ENCODE peak calls at places on chromosomes 1 and 21, in four cellular contexts. E is lung, N is neural progenitor cell, M is PC-3. I is an unnamed sample.

GRCh38 chr1:197065549-197065948 is 1.5 kb downstream of the F13B start:
- DNase-seq in M (no peak), E (no peak), N (no peak), I (no peak)

GRCh38 chr1:179121159-179121938 is 39.5 kb downstream of the TOR3A start:
- DNase-seq in E (no peak), N (peak; percentile 44), M (peak; percentile 68), I (peak; percentile 26)

GRCh38 chr1:180154003-180154324 is 705 bp upstream of the QSOX1 start:
- DNase-seq in M (no peak), E (no peak), N (peak; percentile 7), I (no peak)

GRCh38 chr21:42607525-42608102 is 45.8 kb upstream of the PDE9A start:
- DNase-seq in E (no peak), N (no peak), M (no peak), I (no peak)

GRCh38 chr1:64948905-64949833 is 17.2 kb downstream of the JAK1 start:
- DNase-seq in M (peak; percentile 59), N (no peak), E (no peak), I (peak; percentile 74)

GRCh38 chr1:117059334-117059677 is 820 bp upstream of the TTF2 start:
- DNase-seq in N (no peak), M (peak; percentile 56), E (peak; percentile 52), I (no peak)

GRCh38 chr21:40788635-40789034 is 58.3 kb downstream of the DSCAM start:
- DNase-seq in N (no peak), M (no peak), E (no peak), I (no peak)

GRCh38 chr1:85864727-85865126 is 156.5 kb upstream of the ZNHIT6 start:
- DNase-seq in N (no peak), M (no peak), E (no peak), I (no peak)

GRCh38 chr21:29091032-29091431 is 17.6 kb upstream of the CCT8 start:
- DNase-seq in N (no peak), E (no peak), M (peak; percentile 84), I (peak; percentile 87)

GRCh38 chr1:204188959-204189639 is 7.2 kb downstream of the KISS1 start:
- DNase-seq in E (no peak), N (no peak), M (no peak), I (no peak)

GRCh38 chr1:25038699-25039098 is 108.6 kb upstream of the RUNX3 start:
- DNase-seq in N (no peak), M (no peak), E (no peak), I (no peak)

GRCh38 chr1:221648201-221648600 is 93.7 kb downstream of the DUSP10 start:
- DNase-seq in N (no peak), E (no peak), M (no peak), I (peak; percentile 61)

GRCh38 chr1:226121587-226122400 is 59.3 kb downstream of the H3-3A start:
- DNase-seq in E (peak; percentile 55), M (peak; percentile 86), N (peak; percentile 94), I (no peak)

GRCh38 chr1:31748265-31748859 is 15.8 kb downstream of the ADGRB2 start:
- DNase-seq in E (no peak), M (no peak), N (no peak), I (peak; percentile 21)

GRCh38 chr1:167152192-167152876 is 58.5 kb downstream of the STYXL2 start:
- DNase-seq in M (no peak), N (no peak), E (no peak), I (peak; percentile 67)

GRCh38 chr1:154784924-154785531 is 85.1 kb downstream of the KCNN3 start:
- DNase-seq in N (no peak), E (no peak), M (no peak), I (no peak)

GRCh38 chr1:244201750-244202149 is 150.7 kb downstream of the ZBTB18 start:
- DNase-seq in M (no peak), N (no peak), E (no peak), I (no peak)

GRCh38 chr1:39508857-39509305 is 17.4 kb downstream of the BMP8A start:
- DNase-seq in N (no peak), E (no peak), M (no peak), I (no peak)

GRCh38 chr1:17440074-17440826 is 773 bp upstream of the RCC2 start:
- DNase-seq in M (no peak), N (peak; percentile 58), E (no peak), I (no peak)

GRCh38 chr1:177927021-177927596 is 42.7 kb downstream of the SEC16B start:
- DNase-seq in N (no peak), E (no peak), M (peak; percentile 79), I (peak; percentile 85)

DNA sequence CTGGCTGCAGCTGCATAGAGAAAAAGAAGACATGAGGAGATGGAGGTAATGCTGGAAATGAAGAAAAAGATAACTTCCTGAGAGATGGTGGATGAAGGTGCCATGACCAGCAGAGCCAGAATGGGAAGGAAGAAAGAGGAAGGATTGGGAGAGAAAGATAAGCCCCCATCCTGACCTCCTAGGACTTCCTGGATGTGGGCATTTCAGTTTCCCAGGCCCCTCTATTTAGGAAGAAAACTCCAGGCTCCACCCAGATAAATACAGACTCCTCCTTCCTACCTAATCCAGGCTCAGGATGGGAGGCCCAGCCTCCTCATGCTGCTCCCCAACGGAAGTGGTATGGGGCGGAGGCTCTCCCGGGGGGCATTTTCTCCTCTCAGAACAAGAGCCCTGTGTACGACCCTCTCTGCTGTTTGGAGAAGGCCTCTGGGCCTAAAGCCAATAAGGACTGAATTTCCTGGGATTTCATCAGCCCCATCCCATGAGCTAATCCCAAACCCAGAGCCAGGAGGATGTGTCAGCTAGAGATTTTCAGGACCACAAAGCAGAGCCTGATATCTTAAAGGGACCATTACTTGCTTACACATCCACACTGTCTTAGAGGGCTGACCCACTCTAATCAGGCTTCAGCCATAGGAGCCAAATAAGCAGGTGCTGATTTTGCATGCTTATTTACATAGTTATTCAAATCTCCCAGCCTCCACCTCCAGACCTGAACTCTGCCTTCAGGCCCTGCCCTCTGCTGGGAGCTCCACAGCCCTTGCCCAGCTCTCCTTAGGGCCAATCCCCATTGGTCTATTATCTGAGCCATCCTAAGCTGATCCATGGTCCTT is 5.1 kb upstream of the ARHGEF2 start:
- DNase-seq in M (peak; percentile 70), E (peak; percentile 66), N (peak; percentile 45), I (peak; percentile 80)
- H3K4me3 ChIP-seq in M (no peak overlapping the region), E (no peak overlapping the region), N (no peak overlapping the region), I (peak overlapping the region; percentile 28)

GRCh38 chr1:224450164-224450955 is 15.8 kb upstream of the WDR26 start:
- DNase-seq in N (no peak), E (no peak), M (no peak), I (no peak)
- H3K27me3 ChIP-seq in N (no peaks in the 10 kb centered on the region), E (no peaks in the 10 kb centered on the region), M (no peaks in the 10 kb centered on the region), I (no peaks in the 10 kb centered on the region)

DNA sequence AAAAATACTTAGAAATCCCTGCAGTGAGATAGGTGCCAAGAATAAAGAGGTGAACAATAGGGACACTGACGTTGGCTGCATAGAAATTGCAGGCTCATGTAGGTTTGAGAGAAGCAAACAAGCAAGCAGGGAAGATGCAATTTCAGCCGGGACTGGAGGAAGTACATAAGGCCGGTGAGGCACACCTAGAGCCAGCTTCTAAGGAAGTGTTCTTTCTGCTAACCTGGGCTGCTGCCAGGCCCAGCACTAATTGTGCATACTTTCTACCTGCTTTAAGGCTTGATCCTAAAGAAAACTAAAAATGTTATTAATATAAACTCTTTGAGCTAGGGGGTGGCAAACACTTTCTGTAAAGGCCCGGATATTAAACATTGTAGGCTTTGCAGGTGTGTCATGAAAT is 71.0 kb downstream of the LMO4 start:
- DNase-seq in E (no peak), N (peak; percentile 24), M (peak; percentile 32), I (no peak)
- H3K4me3 ChIP-seq in E (no peak overlapping the region), N (no peak overlapping the region), M (no peak overlapping the region), I (no peak overlapping the region)

DNA sequence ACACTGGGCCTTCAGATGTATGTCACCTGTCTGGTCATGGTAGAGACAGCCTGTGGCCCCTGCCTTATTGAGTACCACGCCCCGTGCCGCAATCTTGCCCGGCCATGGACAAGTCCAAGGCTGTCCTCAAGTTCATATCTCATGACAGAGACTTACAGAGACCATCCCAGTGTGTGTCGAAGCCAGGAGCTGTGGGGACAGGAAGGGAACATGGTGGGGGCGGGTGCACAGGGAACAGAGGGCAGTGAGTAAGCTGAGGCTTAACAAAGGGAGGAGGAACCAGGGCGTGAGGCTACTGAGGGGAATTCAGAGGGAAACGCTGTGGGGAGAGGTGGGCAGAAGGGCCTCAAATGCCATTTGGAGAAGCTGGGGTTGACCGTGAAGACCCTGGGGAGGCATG is 75.8 kb downstream of the ALPL start:
- DNase-seq in E (no peak), N (no peak), M (no peak), I (peak; percentile 20)
- H3K27me3 ChIP-seq in E (no peaks in the 10 kb centered on the region), N (peaks cover 43% of the 10 kb centered on the region), M (no peaks in the 10 kb centered on the region), I (peaks cover 2% of the 10 kb centered on the region)

DNA sequence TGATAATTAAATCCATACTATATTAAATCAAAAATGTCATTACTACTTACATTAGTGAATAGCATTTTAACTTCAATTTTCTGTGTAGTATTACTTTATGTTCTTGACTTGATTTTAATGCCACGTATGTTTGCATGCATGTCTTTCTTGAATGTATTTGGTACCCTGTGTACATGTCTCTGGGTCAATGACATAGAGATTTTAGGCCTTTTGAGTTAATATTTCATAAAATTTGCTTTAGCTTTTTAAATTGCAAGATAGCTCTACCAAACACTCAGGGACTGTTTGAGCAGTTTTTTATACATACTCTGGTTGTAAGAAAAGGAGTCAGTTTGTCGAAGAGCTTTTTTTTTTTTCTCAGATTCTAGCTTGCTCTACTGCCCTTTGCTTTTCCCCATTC is 1.5 kb downstream of the MLLT11 start:
- DNase-seq in E (no peak), N (no peak), M (no peak), I (no peak)
- H3K4me3 ChIP-seq in E (no peak overlapping the region), N (peak overlapping the region; percentile 89), M (peak overlapping the region; percentile 99), I (no peak overlapping the region)

DNA sequence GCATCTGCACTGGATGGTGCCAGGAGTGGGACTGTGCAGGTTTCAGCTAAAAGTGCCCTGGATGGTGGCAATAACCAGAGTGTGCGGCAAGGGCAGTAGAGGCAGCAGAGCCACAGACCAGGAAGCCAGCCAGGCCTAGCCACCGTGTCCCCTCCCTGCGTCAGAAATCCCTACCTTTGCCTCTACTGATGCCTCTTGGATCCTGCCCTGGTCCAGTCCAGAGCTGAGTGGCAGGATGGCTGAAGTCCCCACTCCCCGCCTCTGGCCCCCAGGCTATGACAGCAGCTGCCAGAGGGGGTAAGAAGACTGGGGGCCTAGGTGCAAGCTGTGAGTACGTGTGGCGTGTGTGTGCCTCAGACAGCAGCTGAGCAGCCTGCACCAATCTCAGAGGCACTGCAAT is 52.0 kb downstream of the SYT2 start:
- DNase-seq in N (no peak), E (no peak), M (no peak), I (no peak)
- H3K27me3 ChIP-seq in N (no peaks in the 10 kb centered on the region), E (no peaks in the 10 kb centered on the region), M (no peaks in the 10 kb centered on the region), I (peaks cover 10% of the 10 kb centered on the region)